ENCODE peak calls at places on chromosomes 16 and 17, in eight cellular contexts. C is NCI-H446; S is GM04503; N is NCI-H460; I is A549; W is fibroblast of pulmonary artery; P is activated T-helper 1 cell treated with anti-CD3 and anti-CD28 coated beads, Interleukin-12 subunit alpha, Interleukin-12 subunit beta, Interleukin-2, Interleukin-4 antibody, amounts not matched to agents 30 ng/mL and 10 ng/mL and 1 ng/mL, durations not matched to agents 14 hours and 24 hours and 36 hours; D is tibial artery. O is an unnamed sample.

GRCh38 chr17:79760197-79760906 is 17.6 kb upstream of the CBX2 start:
- DNase-seq in C (no peak), S (no peak), N (no peak), I (no peak), W (no peak), P (no peak), D (no peak), O (no peak)

GRCh38 chr17:58703137-58703846 is 10.9 kb downstream of the RAD51C start:
- DNase-seq in C (no peak), S (no peak), N (no peak), I (no peak), W (peak), P (no peak), D (no peak), O (no peak)

GRCh38 chr17:77252736-77253135 is 112.0 kb downstream of the SEC14L1 start:
- DNase-seq in C (no peak), S (no peak), N (no peak), I (no peak), W (no peak), P (no peak), D (no peak), O (no peak)

GRCh38 chr17:9472094-9472493 is 103.5 kb downstream of the STX8 start:
- DNase-seq in C (no peak), S (no peak), N (no peak), I (no peak), W (no peak), P (no peak), D (no peak), O (no peak)

GRCh38 chr17:27207073-27207511 is 86.8 kb upstream of the WSB1 start:
- DNase-seq in C (no peak), S (peak), N (peak), I (peak), W (peak), P (no peak), D (no peak), O (peak)

GRCh38 chr16:68782198-68783174 is 45.4 kb downstream of the CDH1 start:
- DNase-seq in C (no peak), S (no peak), N (no peak), I (no peak), W (no peak), P (no peak), D (no peak), O (no peak)

GRCh38 chr17:48294989-48295892 is 134.8 kb downstream of the SKAP1 start:
- DNase-seq in C (no peak), S (no peak), N (no peak), I (peak), W (peak), P (no peak), D (no peak), O (no peak)

GRCh38 chr17:28575126-28575795 is 1.4 kb downstream of the ALDOC start:
- DNase-seq in C (peak), S (no peak), N (no peak), I (no peak), W (no peak), P (no peak), D (no peak), O (no peak)

GRCh38 chr16:27685802-27686201 is 135.9 kb downstream of the KATNIP start:
- DNase-seq in C (no peak), S (peak), N (no peak), I (no peak), W (peak), P (no peak), D (no peak), O (no peak)

GRCh38 chr16:29306953-29307597 is 99.4 kb downstream of the NPIPB11 start:
- DNase-seq in C (no peak), S (no peak), N (no peak), I (no peak), W (no peak), P (no peak), D (no peak), O (no peak)

GRCh38 chr16:84838383-84838948 is 18.7 kb downstream of the CRISPLD2 start:
- DNase-seq in C (no peak), S (no peak), N (no peak), I (no peak), W (no peak), P (no peak), D (no peak), O (no peak)

GRCh38 chr17:81371910-81372760 is 23.1 kb upstream of the BAHCC1 start:
- DNase-seq in C (no peak), S (no peak), N (no peak), I (peak), W (peak), P (no peak), D (no peak), O (no peak)

O was measured in COLO829.